ENCODE peak calls at places on chromosome 1, in nine cellular contexts. One of them, this sample, is unnamed.

GRCh38 chr1:69230223-69230622 is 337.5 kb upstream of the LRRC7 start:
- DNase-seq in foreskin fibroblast: no peak
- DNase-seq in HepG2: no peak
- DNase-seq in tibial artery: no peak
- DNase-seq in IMR-90: no peak
- DNase-seq in fibroblast of mammary gland: peak
- DNase-seq in left ventricle myocardium inferior: no peak
- DNase-seq in dorsolateral prefrontal cortex: no peak
- DNase-seq in cardiac fibroblast: no peak
- DNase-seq in this sample: no peak

GRCh38 chr1:209544098-209544497 is 39.4 kb upstream of the CAMK1G start:
- DNase-seq in foreskin fibroblast: no peak
- DNase-seq in HepG2: no peak
- DNase-seq in tibial artery: no peak
- DNase-seq in IMR-90: no peak
- DNase-seq in fibroblast of mammary gland: no peak
- DNase-seq in left ventricle myocardium inferior: no peak
- DNase-seq in dorsolateral prefrontal cortex: peak
- DNase-seq in cardiac fibroblast: no peak
- DNase-seq in this sample: no peak

GRCh38 chr1:156337052-156337887 is 822 bp downstream of the CCT3 start:
- DNase-seq in foreskin fibroblast: no peak
- DNase-seq in HepG2: no peak
- DNase-seq in tibial artery: no peak
- DNase-seq in IMR-90: peak
- DNase-seq in fibroblast of mammary gland: peak
- DNase-seq in left ventricle myocardium inferior: no peak
- DNase-seq in dorsolateral prefrontal cortex: no peak
- DNase-seq in cardiac fibroblast: peak
- DNase-seq in this sample: peak

GRCh38 chr1:91273875-91274274 is 130.8 kb downstream of the HFM1 start:
- DNase-seq in foreskin fibroblast: peak
- DNase-seq in HepG2: no peak
- DNase-seq in tibial artery: no peak
- DNase-seq in IMR-90: no peak
- DNase-seq in fibroblast of mammary gland: peak
- DNase-seq in left ventricle myocardium inferior: no peak
- DNase-seq in dorsolateral prefrontal cortex: no peak
- DNase-seq in cardiac fibroblast: peak
- DNase-seq in this sample: no peak

GRCh38 chr1:245060684-245061374 is 94.0 kb upstream of the KIF26B start:
- DNase-seq in foreskin fibroblast: no peak
- DNase-seq in HepG2: peak
- DNase-seq in tibial artery: no peak
- DNase-seq in IMR-90: peak
- DNase-seq in fibroblast of mammary gland: peak
- DNase-seq in left ventricle myocardium inferior: no peak
- DNase-seq in dorsolateral prefrontal cortex: no peak
- DNase-seq in cardiac fibroblast: peak
- DNase-seq in this sample: no peak

GRCh38 chr1:164912290-164912689 is 353.3 kb downstream of the PBX1 start:
- DNase-seq in foreskin fibroblast: no peak
- DNase-seq in HepG2: no peak
- DNase-seq in tibial artery: no peak
- DNase-seq in IMR-90: no peak
- DNase-seq in fibroblast of mammary gland: no peak
- DNase-seq in left ventricle myocardium inferior: peak
- DNase-seq in dorsolateral prefrontal cortex: no peak
- DNase-seq in cardiac fibroblast: no peak
- DNase-seq in this sample: no peak

GRCh38 chr1:19533626-19534025 is 48.3 kb upstream of the CAPZB start:
- DNase-seq in foreskin fibroblast: no peak
- DNase-seq in HepG2: no peak
- DNase-seq in tibial artery: no peak
- DNase-seq in IMR-90: no peak
- DNase-seq in fibroblast of mammary gland: no peak
- DNase-seq in left ventricle myocardium inferior: peak
- DNase-seq in dorsolateral prefrontal cortex: no peak
- DNase-seq in cardiac fibroblast: no peak
- DNase-seq in this sample: no peak

GRCh38 chr1:56284933-56285332 is 294.4 kb downstream of the PLPP3 start:
- DNase-seq in foreskin fibroblast: no peak
- DNase-seq in HepG2: peak
- DNase-seq in tibial artery: no peak
- DNase-seq in IMR-90: peak
- DNase-seq in fibroblast of mammary gland: peak
- DNase-seq in left ventricle myocardium inferior: no peak
- DNase-seq in dorsolateral prefrontal cortex: no peak
- DNase-seq in cardiac fibroblast: peak
- DNase-seq in this sample: peak

GRCh38 chr1:215188302-215188950 is 105.9 kb downstream of the KCNK2 start:
- DNase-seq in foreskin fibroblast: no peak
- DNase-seq in HepG2: no peak
- DNase-seq in tibial artery: no peak
- DNase-seq in IMR-90: peak
- DNase-seq in fibroblast of mammary gland: peak
- DNase-seq in left ventricle myocardium inferior: no peak
- DNase-seq in dorsolateral prefrontal cortex: no peak
- DNase-seq in cardiac fibroblast: no peak
- DNase-seq in this sample: no peak

GRCh38 chr1:153626929-153627796 is at the start of gene S100A13:
- DNase-seq in foreskin fibroblast: peak
- DNase-seq in HepG2: peak
- DNase-seq in tibial artery: peak
- DNase-seq in IMR-90: peak
- DNase-seq in fibroblast of mammary gland: peak
- DNase-seq in left ventricle myocardium inferior: peak
- DNase-seq in dorsolateral prefrontal cortex: peak
- DNase-seq in cardiac fibroblast: peak
- DNase-seq in this sample: peak

GRCh38 chr1:197393105-197393504 is 125.1 kb downstream of the CRB1 start:
- DNase-seq in foreskin fibroblast: no peak
- DNase-seq in HepG2: no peak
- DNase-seq in tibial artery: no peak
- DNase-seq in IMR-90: no peak
- DNase-seq in fibroblast of mammary gland: no peak
- DNase-seq in left ventricle myocardium inferior: no peak
- DNase-seq in dorsolateral prefrontal cortex: no peak
- DNase-seq in cardiac fibroblast: peak
- DNase-seq in this sample: no peak

GRCh38 chr1:42128499-42128898 is 24.7 kb upstream of the GUCA2B start:
- DNase-seq in foreskin fibroblast: no peak
- DNase-seq in HepG2: no peak
- DNase-seq in tibial artery: no peak
- DNase-seq in IMR-90: no peak
- DNase-seq in fibroblast of mammary gland: no peak
- DNase-seq in left ventricle myocardium inferior: no peak
- DNase-seq in dorsolateral prefrontal cortex: no peak
- DNase-seq in cardiac fibroblast: no peak
- DNase-seq in this sample: no peak

GRCh38 chr1:196355206-196355786 is 252.9 kb downstream of the KCNT2 start:
- DNase-seq in foreskin fibroblast: peak
- DNase-seq in HepG2: peak
- DNase-seq in tibial artery: no peak
- DNase-seq in IMR-90: peak
- DNase-seq in fibroblast of mammary gland: peak
- DNase-seq in left ventricle myocardium inferior: no peak
- DNase-seq in dorsolateral prefrontal cortex: no peak
- DNase-seq in cardiac fibroblast: peak
- DNase-seq in this sample: no peak

GRCh38 chr1:175508320-175509110 is 234.9 kb downstream of the TNR start:
- DNase-seq in foreskin fibroblast: no peak
- DNase-seq in HepG2: no peak
- DNase-seq in tibial artery: no peak
- DNase-seq in IMR-90: no peak
- DNase-seq in fibroblast of mammary gland: no peak
- DNase-seq in left ventricle myocardium inferior: no peak
- DNase-seq in dorsolateral prefrontal cortex: no peak
- DNase-seq in cardiac fibroblast: peak
- DNase-seq in this sample: peak

GRCh38 chr1:42821690-42822089 is 4.5 kb upstream of the SVBP start:
- DNase-seq in foreskin fibroblast: no peak
- DNase-seq in HepG2: no peak
- DNase-seq in tibial artery: no peak
- DNase-seq in IMR-90: no peak
- DNase-seq in fibroblast of mammary gland: no peak
- DNase-seq in left ventricle myocardium inferior: no peak
- DNase-seq in dorsolateral prefrontal cortex: no peak
- DNase-seq in cardiac fibroblast: no peak
- DNase-seq in this sample: no peak

GRCh38 chr1:115426271-115426771 is 88.3 kb upstream of the NGF start:
- DNase-seq in foreskin fibroblast: peak
- DNase-seq in HepG2: no peak
- DNase-seq in tibial artery: peak
- DNase-seq in IMR-90: peak
- DNase-seq in fibroblast of mammary gland: peak
- DNase-seq in left ventricle myocardium inferior: peak
- DNase-seq in dorsolateral prefrontal cortex: no peak
- DNase-seq in cardiac fibroblast: peak
- DNase-seq in this sample: no peak

GRCh38 chr1:4494558-4494957 is 159.9 kb upstream of the AJAP1 start:
- DNase-seq in foreskin fibroblast: no peak
- DNase-seq in HepG2: no peak
- DNase-seq in tibial artery: no peak
- DNase-seq in IMR-90: no peak
- DNase-seq in fibroblast of mammary gland: no peak
- DNase-seq in left ventricle myocardium inferior: no peak
- DNase-seq in dorsolateral prefrontal cortex: no peak
- DNase-seq in cardiac fibroblast: no peak
- DNase-seq in this sample: no peak

GRCh38 chr1:110006516-110006915 is 22.0 kb downstream of the AHCYL1 start:
- DNase-seq in foreskin fibroblast: no peak
- DNase-seq in HepG2: no peak
- DNase-seq in tibial artery: no peak
- DNase-seq in IMR-90: no peak
- DNase-seq in fibroblast of mammary gland: no peak
- DNase-seq in left ventricle myocardium inferior: no peak
- DNase-seq in dorsolateral prefrontal cortex: no peak
- DNase-seq in cardiac fibroblast: no peak
- DNase-seq in this sample: no peak

GRCh38 chr1:16625497-16626408 is 12.4 kb upstream of the NBPF1 start:
- DNase-seq in foreskin fibroblast: no peak
- DNase-seq in HepG2: no peak
- DNase-seq in tibial artery: peak
- DNase-seq in IMR-90: no peak
- DNase-seq in fibroblast of mammary gland: no peak
- DNase-seq in left ventricle myocardium inferior: peak
- DNase-seq in dorsolateral prefrontal cortex: peak
- DNase-seq in cardiac fibroblast: no peak
- DNase-seq in this sample: no peak

GRCh38 chr1:223844521-223844961 is 1.2 kb downstream of the TP53BP2 start:
- DNase-seq in foreskin fibroblast: no peak
- DNase-seq in HepG2: no peak
- DNase-seq in tibial artery: no peak
- DNase-seq in IMR-90: no peak
- DNase-seq in fibroblast of mammary gland: peak
- DNase-seq in left ventricle myocardium inferior: no peak
- DNase-seq in dorsolateral prefrontal cortex: no peak
- DNase-seq in cardiac fibroblast: no peak
- DNase-seq in this sample: no peak

GRCh38 chr1:170560681-170561285 is 28.8 kb downstream of the GORAB start:
- DNase-seq in foreskin fibroblast: no peak
- DNase-seq in HepG2: no peak
- DNase-seq in tibial artery: no peak
- DNase-seq in IMR-90: no peak
- DNase-seq in fibroblast of mammary gland: no peak
- DNase-seq in left ventricle myocardium inferior: no peak
- DNase-seq in dorsolateral prefrontal cortex: no peak
- DNase-seq in cardiac fibroblast: no peak
- DNase-seq in this sample: no peak
- H3K4me3 ChIP-seq in foreskin fibroblast: no peak
- H3K4me3 ChIP-seq in HepG2: no peak
- H3K4me3 ChIP-seq in tibial artery: no peak
- H3K4me3 ChIP-seq in IMR-90: no peak
- H3K4me3 ChIP-seq in fibroblast of mammary gland: no peak
- H3K4me3 ChIP-seq in left ventricle myocardium inferior: no peak
- H3K4me3 ChIP-seq in dorsolateral prefrontal cortex: no peak
- H3K4me3 ChIP-seq in cardiac fibroblast: no peak
- H3K4me3 ChIP-seq in this sample: no peak

GRCh38 chr1:178055093-178055492 is 38.8 kb upstream of the RASAL2 start:
- DNase-seq in foreskin fibroblast: no peak
- DNase-seq in HepG2: peak
- DNase-seq in tibial artery: no peak
- DNase-seq in IMR-90: no peak
- DNase-seq in fibroblast of mammary gland: peak
- DNase-seq in left ventricle myocardium inferior: peak
- DNase-seq in dorsolateral prefrontal cortex: peak
- DNase-seq in cardiac fibroblast: peak
- DNase-seq in this sample: no peak
- TF ChIP-seq CTCF in foreskin fibroblast: no peak
- TF ChIP-seq CTCF in HepG2: peak
- TF ChIP-seq CTCF in tibial artery: peak
- TF ChIP-seq CTCF in IMR-90: no peak
- TF ChIP-seq CTCF in fibroblast of mammary gland: peak
- TF ChIP-seq CTCF in left ventricle myocardium inferior: peak
- TF ChIP-seq CTCF in dorsolateral prefrontal cortex: peak
- TF ChIP-seq CTCF in cardiac fibroblast: peak
- TF ChIP-seq CTCF in this sample: peak

DNA sequence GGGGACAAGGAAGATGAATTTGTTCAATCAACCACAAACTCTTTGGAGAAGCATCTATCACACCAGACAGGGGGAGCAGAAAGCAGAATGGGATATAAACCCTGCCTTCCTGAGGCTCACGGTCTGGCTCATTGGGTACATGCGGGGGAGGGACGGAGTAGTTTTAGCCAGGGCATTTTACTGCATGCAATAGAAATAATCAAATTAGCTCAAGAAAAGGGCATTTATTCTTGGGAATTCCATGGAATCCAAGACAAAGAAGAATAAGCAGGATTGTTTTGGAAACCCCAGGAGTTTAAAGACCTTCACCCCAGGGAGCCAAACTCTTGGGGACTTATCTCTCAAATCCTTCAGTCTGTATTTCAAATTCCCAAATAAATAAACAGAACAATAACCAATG is 5.2 kb upstream of the KAZN start:
- DNase-seq in foreskin fibroblast: no peak
- DNase-seq in HepG2: no peak
- DNase-seq in tibial artery: no peak
- DNase-seq in IMR-90: no peak
- DNase-seq in fibroblast of mammary gland: no peak
- DNase-seq in left ventricle myocardium inferior: no peak
- DNase-seq in dorsolateral prefrontal cortex: no peak
- DNase-seq in cardiac fibroblast: no peak
- DNase-seq in this sample: no peak
- H3K4me3 ChIP-seq in foreskin fibroblast: no peak
- H3K4me3 ChIP-seq in HepG2: no peak
- H3K4me3 ChIP-seq in tibial artery: no peak
- H3K4me3 ChIP-seq in IMR-90: no peak
- H3K4me3 ChIP-seq in fibroblast of mammary gland: no peak
- H3K4me3 ChIP-seq in left ventricle myocardium inferior: no peak
- H3K4me3 ChIP-seq in dorsolateral prefrontal cortex: no peak
- H3K4me3 ChIP-seq in cardiac fibroblast: no peak
- H3K4me3 ChIP-seq in this sample: no peak

DNA sequence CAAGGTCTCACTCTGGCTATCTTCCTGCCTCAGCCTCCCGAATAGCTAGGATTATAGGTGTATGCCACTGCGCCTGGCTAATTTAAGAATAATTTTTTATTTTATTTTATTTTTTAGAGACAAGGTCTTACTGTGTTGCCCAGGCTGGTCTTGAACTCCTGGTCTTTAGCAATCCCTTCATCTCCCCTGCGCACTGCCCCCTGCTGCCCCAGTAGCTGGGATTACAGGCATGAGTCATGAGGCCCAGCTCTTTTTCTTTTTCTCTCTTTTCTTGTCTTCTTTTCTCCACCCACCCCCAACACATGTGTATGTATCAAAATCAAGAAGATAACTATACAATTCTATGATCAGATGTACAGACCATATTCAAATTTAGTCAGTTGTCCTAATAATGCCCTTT is 87.2 kb downstream of the PEX14 start:
- DNase-seq in foreskin fibroblast: no peak
- DNase-seq in HepG2: no peak
- DNase-seq in tibial artery: no peak
- DNase-seq in IMR-90: no peak
- DNase-seq in fibroblast of mammary gland: no peak
- DNase-seq in left ventricle myocardium inferior: no peak
- DNase-seq in dorsolateral prefrontal cortex: no peak
- DNase-seq in cardiac fibroblast: no peak
- DNase-seq in this sample: no peak
- TF ChIP-seq CTCF in foreskin fibroblast: peak
- TF ChIP-seq CTCF in HepG2: no peak
- TF ChIP-seq CTCF in tibial artery: no peak
- TF ChIP-seq CTCF in IMR-90: peak
- TF ChIP-seq CTCF in fibroblast of mammary gland: peak
- TF ChIP-seq CTCF in left ventricle myocardium inferior: no peak
- TF ChIP-seq CTCF in dorsolateral prefrontal cortex: no peak
- TF ChIP-seq CTCF in cardiac fibroblast: peak
- TF ChIP-seq CTCF in this sample: peak